ENCODE peak calls at places on chromosome 18, in five cellular contexts. N, R, F, S and I are unnamed samples.

GRCh38 chr18:41624461-41624860 is 330.6 kb upstream of the PIK3C3 start:
- DNase-seq in N (no peak), R (no peak), F (no peak), S (peak), I (no peak)

GRCh38 chr18:43314931-43315330 is 37.6 kb upstream of the SYT4 start:
- DNase-seq in N (no peak), R (no peak), F (no peak), S (no peak), I (no peak)

GRCh38 chr18:58593930-58594329 is 35.0 kb downstream of the ALPK2 start:
- DNase-seq in N (no peak), R (no peak), F (no peak), S (no peak), I (no peak)

GRCh38 chr18:49161627-49162026 is 210.9 kb upstream of the SMAD7 start:
- DNase-seq in N (no peak), R (no peak), F (no peak), S (no peak), I (no peak)

GRCh38 chr18:9688036-9688741 is 19.9 kb upstream of the RAB31 start:
- DNase-seq in N (no peak), R (no peak), F (peak), S (no peak), I (no peak)

GRCh38 chr18:60096428-60096827 is 196.6 kb downstream of the PMAIP1 start:
- DNase-seq in N (no peak), R (no peak), F (no peak), S (no peak), I (no peak)

GRCh38 chr18:9404565-9405060 is 70.0 kb downstream of the TWSG1 start:
- DNase-seq in N (peak), R (no peak), F (peak), S (no peak), I (no peak)

GRCh38 chr18:51578403-51578980 is 381.0 kb upstream of the MEX3C start:
- DNase-seq in N (no peak), R (no peak), F (no peak), S (no peak), I (no peak)

GRCh38 chr18:35407871-35408481 is 30.8 kb upstream of the ZNF396 start:
- DNase-seq in N (no peak), R (no peak), F (no peak), S (peak), I (no peak)

GRCh38 chr18:6486313-6486712 is 71.6 kb upstream of the L3MBTL4 start:
- DNase-seq in N (no peak), R (no peak), F (no peak), S (no peak), I (no peak)

GRCh38 chr18:6484659-6485058 is 69.9 kb upstream of the L3MBTL4 start:
- DNase-seq in N (no peak), R (no peak), F (no peak), S (no peak), I (no peak)

GRCh38 chr18:6478111-6478510 is 63.4 kb upstream of the L3MBTL4 start:
- DNase-seq in N (no peak), R (no peak), F (no peak), S (no peak), I (no peak)

GRCh38 chr18:6479699-6480098 is 65.0 kb upstream of the L3MBTL4 start:
- DNase-seq in N (no peak), R (no peak), F (no peak), S (no peak), I (no peak)

GRCh38 chr18:6482198-6482977 is 67.7 kb upstream of the L3MBTL4 start:
- DNase-seq in N (peak), R (peak), F (peak), S (peak), I (peak)
- TF ChIP-seq CTCF in N (no peak), R (peak), F (no peak), S (peak), I (no peak)

GRCh38 chr18:62279561-62279960 is 45.5 kb upstream of the TNFRSF11A start:
- DNase-seq in N (no peak), R (no peak), F (no peak), S (no peak), I (no peak)

GRCh38 chr18:62284637-62285036 is 40.5 kb upstream of the TNFRSF11A start:
- DNase-seq in N (no peak), R (no peak), F (no peak), S (no peak), I (no peak)

GRCh38 chr18:62280058-62280457 is 45.1 kb upstream of the TNFRSF11A start:
- DNase-seq in N (no peak), R (no peak), F (no peak), S (no peak), I (no peak)

GRCh38 chr18:62282188-62282629 is 42.9 kb upstream of the TNFRSF11A start:
- DNase-seq in N (no peak), R (no peak), F (no peak), S (peak), I (no peak)

GRCh38 chr18:62281684-62282083 is 43.4 kb upstream of the TNFRSF11A start:
- DNase-seq in N (no peak), R (no peak), F (no peak), S (peak), I (no peak)
- TF ChIP-seq CTCF in N (no peak), R (no peak), F (no peak), S (no peak), I (no peak)

GRCh38 chr18:80196528-80197320 is 50.6 kb downstream of the PARD6G start:
- DNase-seq in N (no peak), R (no peak), F (peak), S (peak), I (peak)
- TF ChIP-seq CTCF in N (no peak), R (no peak), F (no peak), S (no peak), I (no peak)

GRCh38 chr18:37578886-37579513 is 13.4 kb upstream of the CELF4 start:
- DNase-seq in N (no peak), R (no peak), F (no peak), S (no peak), I (no peak)
- TF ChIP-seq CTCF in N (no peak), R (peak), F (no peak), S (peak), I (peak)

GRCh38 chr18:70553245-70553960 is 264.6 kb downstream of the SOCS6 start:
- DNase-seq in N (no peak), R (no peak), F (no peak), S (no peak), I (no peak)
- TF ChIP-seq CTCF in N (no peak), R (no peak), F (no peak), S (no peak), I (no peak)

DNA sequence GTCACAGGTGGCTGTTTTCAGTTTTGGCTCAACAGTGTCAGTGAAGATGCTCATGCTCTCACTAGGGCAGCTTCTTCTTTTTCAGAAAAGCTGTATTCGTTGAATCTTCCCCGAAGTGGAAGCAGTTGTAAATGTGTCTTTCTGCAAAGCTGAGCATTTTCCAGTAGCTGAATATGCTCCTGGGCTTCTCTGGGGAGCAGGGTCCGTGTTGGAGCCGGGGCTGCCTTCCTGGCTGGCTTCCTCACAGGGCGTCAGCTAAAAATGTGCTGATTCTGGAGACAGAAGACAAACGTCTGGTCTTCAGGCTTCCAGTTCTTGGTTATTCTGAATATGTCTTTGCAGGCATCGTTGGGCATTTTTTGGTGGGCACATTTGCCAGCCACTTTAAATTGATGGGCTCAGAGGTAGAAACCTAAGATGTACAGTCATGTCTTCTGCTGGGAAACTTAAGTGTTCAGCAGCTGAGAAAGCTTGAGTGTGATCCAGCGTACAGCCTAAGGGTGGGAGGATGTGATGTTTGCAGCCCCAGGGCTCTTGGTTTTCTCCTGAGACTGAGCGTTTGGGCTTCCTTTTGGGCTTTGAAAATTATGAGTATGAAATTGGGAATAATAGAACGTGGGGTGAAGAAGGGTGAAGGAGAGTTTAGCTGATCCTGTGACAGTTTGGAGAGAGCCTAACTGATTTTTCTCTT is 19.0 kb downstream of the SETBP1 start:
- DNase-seq in N (no peak), R (no peak), F (no peak), S (no peak), I (no peak)
- TF ChIP-seq CTCF in N (no peak), R (no peak), F (no peak), S (no peak), I (no peak)

GRCh38 chr18:8106603-8107002 is 502.6 kb upstream of the RAB12 start:
- DNase-seq in N (no peak), R (no peak), F (no peak), S (no peak), I (no peak)
- TF ChIP-seq CTCF in N (no peak), R (no peak), F (no peak), S (no peak), I (no peak)

DNA sequence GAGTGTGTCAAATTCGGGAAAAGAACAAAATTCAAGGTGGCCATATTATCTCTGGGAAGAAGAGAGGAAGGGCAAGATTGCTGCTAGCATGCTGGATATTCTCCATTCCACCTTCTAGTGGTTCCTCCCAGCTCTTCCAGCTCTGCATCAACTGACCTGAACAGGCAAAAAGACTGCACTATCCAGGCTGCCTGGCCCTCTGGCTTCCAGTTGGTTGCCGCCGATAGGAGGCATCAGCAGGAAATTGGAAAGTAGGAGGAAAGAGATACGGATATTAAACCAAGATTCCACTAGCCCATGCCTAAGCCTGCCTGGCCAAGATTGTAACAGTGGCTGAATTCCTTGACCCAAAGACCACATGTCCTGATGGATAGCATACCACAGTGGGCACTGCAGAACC is 1.7 kb upstream of the RTTN start:
- DNase-seq in N (no peak), R (no peak), F (no peak), S (no peak), I (no peak)
- TF ChIP-seq CTCF in N (no peak), R (no peak), F (no peak), S (no peak), I (no peak)

GRCh38 chr18:63177259-63177658 is 142.3 kb downstream of the BCL2 start:
- DNase-seq in N (no peak), R (no peak), F (no peak), S (no peak), I (no peak)

GRCh38 chr18:63177822-63178525 is 141.6 kb downstream of the BCL2 start:
- DNase-seq in N (no peak), R (no peak), F (no peak), S (no peak), I (no peak)

GRCh38 chr18:63179422-63179821 is 140.1 kb downstream of the BCL2 start:
- DNase-seq in N (no peak), R (no peak), F (no peak), S (no peak), I (no peak)

GRCh38 chr18:63180333-63180732 is 139.2 kb downstream of the BCL2 start:
- DNase-seq in N (no peak), R (no peak), F (no peak), S (no peak), I (no peak)

GRCh38 chr18:63178526-63178880 is 141.1 kb downstream of the BCL2 start:
- DNase-seq in N (no peak), R (no peak), F (peak), S (no peak), I (no peak)
- TF ChIP-seq CTCF in N (no peak), R (no peak), F (no peak), S (no peak), I (no peak)